ENCODE peak calls at places on chromosome 14, in six cellular contexts. C is astrocyte of the spinal cord, Y is testis, M is GM10248, D is MCF 10A, Q is lower leg skin. V is an unnamed sample.

GRCh38 chr14:55107766-55108554 is 21.1 kb upstream of the LGALS3 start:
- DNase-seq in C (peak; percentile 97), Y (peak; percentile 94), M (peak; percentile 68), D (peak; percentile 95), Q (peak; percentile 91), V (no peak)

GRCh38 chr14:82854851-82855250 is 1321.2 kb upstream of the SEL1L start:
- DNase-seq in C (no peak), Y (no peak), M (no peak), D (no peak), Q (no peak), V (no peak)

GRCh38 chr14:24861083-24861630 is 188.8 kb downstream of the STXBP6 start:
- DNase-seq in C (peak; percentile 85), Y (no peak), M (no peak), D (no peak), Q (no peak), V (no peak)

GRCh38 chr14:21101802-21102413 is 1.0 kb downstream of the TMEM253 start:
- DNase-seq in C (no peak), Y (no peak), M (peak; percentile 2), D (no peak), Q (no peak), V (no peak)

GRCh38 chr14:32087173-32087861 is 10.2 kb downstream of the ARHGAP5 start:
- DNase-seq in C (peak; percentile 88), Y (no peak), M (no peak), D (peak; percentile 61), Q (no peak), V (no peak)

GRCh38 chr14:61526405-61527312 is 168.7 kb upstream of the HIF1A start:
- DNase-seq in C (no peak), Y (no peak), M (no peak), D (peak; percentile 64), Q (no peak), V (no peak)

GRCh38 chr14:22973217-22974032 is 8.9 kb downstream of the AJUBA start:
- DNase-seq in C (peak; percentile 74), Y (peak; percentile 64), M (peak; percentile 63), D (peak; percentile 78), Q (peak; percentile 45), V (no peak)

GRCh38 chr14:92890830-92891598 is 31.9 kb upstream of the CHGA start:
- DNase-seq in C (no peak), Y (no peak), M (no peak), D (no peak), Q (no peak), V (no peak)

GRCh38 chr14:62064741-62065323 is 302.6 kb downstream of the SNAPC1 start:
- DNase-seq in C (no peak), Y (no peak), M (no peak), D (no peak), Q (no peak), V (no peak)

GRCh38 chr14:75825147-75825592 is 156.6 kb downstream of the TGFB3 start:
- DNase-seq in C (peak; percentile 78), Y (no peak), M (no peak), D (no peak), Q (no peak), V (no peak)

GRCh38 chr14:34365309-34365915 is 96.6 kb downstream of the SPTSSA start:
- DNase-seq in C (peak; percentile 54), Y (no peak), M (no peak), D (no peak), Q (no peak), V (no peak)

GRCh38 chr14:54772451-54772881 is 130.2 kb downstream of the GCH1 start:
- DNase-seq in C (peak; percentile 61), Y (no peak), M (no peak), D (peak; percentile 13), Q (no peak), V (no peak)

GRCh38 chr14:51058382-51058781 is 36.5 kb downstream of the TRIM9 start:
- DNase-seq in C (no peak), Y (no peak), M (no peak), D (no peak), Q (no peak), V (no peak)

GRCh38 chr14:92511472-92512247 is 1.9 kb upstream of the RIN3 start:
- DNase-seq in C (peak; percentile 97), Y (no peak), M (no peak), D (peak; percentile 87), Q (no peak), V (no peak)

GRCh38 chr14:92546347-92547053 is 32.9 kb downstream of the RIN3 start:
- DNase-seq in C (peak; percentile 43), Y (no peak), M (no peak), D (no peak), Q (no peak), V (no peak)

GRCh38 chr14:50871914-50872732 is at the start of gene ABHD12B:
- DNase-seq in C (no peak), Y (no peak), M (no peak), D (no peak), Q (no peak), V (no peak)

GRCh38 chr14:38994721-38995120 is 108.3 kb downstream of the SEC23A start:
- DNase-seq in C (no peak), Y (no peak), M (no peak), D (no peak), Q (no peak), V (no peak)

GRCh38 chr14:53542692-53543091 is 389.6 kb upstream of the DDHD1 start:
- DNase-seq in C (peak; percentile 75), Y (peak; percentile 20), M (no peak), D (peak; percentile 52), Q (no peak), V (peak; percentile 80)

GRCh38 chr14:31408421-31408820 is 11.9 kb downstream of the HEATR5A start:
- DNase-seq in C (no peak), Y (no peak), M (no peak), D (no peak), Q (no peak), V (no peak)

GRCh38 chr14:101408077-101408831 is 153.0 kb upstream of the DIO3 start:
- DNase-seq in C (peak; percentile 43), Y (no peak), M (no peak), D (peak; percentile 9), Q (peak; percentile 30), V (no peak)

GRCh38 chr14:70107309-70107708 is 81.4 kb downstream of the SLC8A3 start:
- DNase-seq in C (no peak), Y (no peak), M (no peak), D (no peak), Q (no peak), V (no peak)

GRCh38 chr14:87109271-87109670 is 883.7 kb downstream of the GALC start:
- DNase-seq in C (peak; percentile 8), Y (no peak), M (no peak), D (peak; percentile 2), Q (no peak), V (no peak)

GRCh38 chr14:24060984-24061913 is 9.4 kb downstream of the CARMIL3 start:
- DNase-seq in C (no peak), Y (no peak), M (no peak), D (no peak), Q (no peak), V (no peak)

DNA sequence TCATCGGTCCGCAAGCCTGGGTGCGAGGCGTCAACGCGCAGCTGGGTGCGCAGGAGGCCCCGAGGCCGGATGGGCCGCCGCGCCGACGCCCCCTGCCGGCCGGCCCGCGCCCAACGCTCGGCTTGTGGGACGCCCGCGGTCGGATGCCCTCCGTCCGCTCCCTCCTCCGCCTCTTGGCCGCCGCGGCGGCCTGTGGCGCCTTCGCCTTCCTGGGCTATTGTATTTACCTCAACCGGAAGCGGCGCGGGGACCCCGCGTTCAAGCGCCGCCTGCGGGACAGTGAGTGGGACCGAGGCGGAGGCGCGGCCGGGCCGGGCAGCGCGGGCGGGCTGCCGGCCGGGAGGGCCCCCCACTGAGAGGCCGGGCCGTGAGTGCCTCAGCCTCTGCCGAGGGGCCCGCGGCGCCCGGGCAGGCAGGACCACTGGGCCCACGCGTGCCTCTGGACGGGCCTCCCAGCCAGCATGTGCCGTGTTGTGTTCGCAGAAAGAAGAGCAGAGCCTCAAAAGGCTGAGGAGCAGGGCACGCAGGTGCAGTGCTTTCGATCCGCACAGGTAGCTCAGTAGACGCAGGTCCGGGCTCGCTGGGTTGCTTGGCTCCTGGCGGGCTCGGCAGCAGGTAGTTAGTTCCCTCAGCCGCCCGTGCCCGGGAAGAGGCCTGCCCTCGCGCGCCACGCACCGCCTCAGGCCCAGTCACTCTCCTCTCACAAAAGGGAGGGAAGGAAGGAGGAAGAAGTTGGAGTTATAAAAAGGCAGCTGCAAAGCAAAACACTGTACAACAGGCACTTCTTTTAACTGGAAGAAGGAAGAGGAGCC is at the start of gene TOMM20L:
- DNase-seq in C (peak; percentile 55), Y (peak; percentile 74), M (peak; percentile 90), D (peak; percentile 45), Q (peak; percentile 54), V (peak; percentile 81)
- TF ChIP-seq CTCF in C (peak; percentile 46), Y (peak; percentile 89), M (peak; percentile 86), D (peak; percentile 68), Q (no peak), V (peak; percentile 81)

GRCh38 chr14:68160779-68161546 is 341.4 kb downstream of the RAD51B start:
- DNase-seq in C (no peak), Y (no peak), M (no peak), D (no peak), Q (no peak), V (no peak)

GRCh38 chr14:68160269-68160668 is 340.7 kb downstream of the RAD51B start:
- DNase-seq in C (no peak), Y (no peak), M (no peak), D (no peak), Q (no peak), V (no peak)

GRCh38 chr14:68153275-68153674 is 333.7 kb downstream of the RAD51B start:
- DNase-seq in C (no peak), Y (no peak), M (no peak), D (no peak), Q (no peak), V (no peak)

GRCh38 chr14:68157971-68158371 is 338.4 kb downstream of the RAD51B start:
- DNase-seq in C (peak; percentile 42), Y (no peak), M (no peak), D (peak; percentile 60), Q (no peak), V (no peak)

DNA sequence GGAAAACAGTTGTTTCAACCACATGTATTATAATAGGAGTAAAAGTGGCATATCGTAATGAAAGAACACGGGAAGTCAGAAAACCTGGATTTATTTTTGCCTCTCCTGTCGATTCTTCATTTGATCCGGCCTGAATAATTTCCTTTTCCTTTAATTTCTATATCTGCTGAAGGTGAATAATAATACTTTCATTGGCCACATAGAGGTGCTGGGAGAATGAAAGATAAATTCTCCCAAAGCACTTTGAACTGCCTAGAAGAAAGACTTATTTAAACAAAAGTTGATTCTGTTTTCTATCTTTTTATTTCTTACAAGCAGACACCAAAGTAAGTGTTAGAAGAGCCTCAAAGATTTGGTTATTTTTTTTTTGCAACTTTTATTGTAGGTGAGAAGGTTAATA is 339.1 kb downstream of the RAD51B start:
- DNase-seq in C (no peak), Y (no peak), M (no peak), D (no peak), Q (no peak), V (no peak)
- TF ChIP-seq CTCF in C (no peak), Y (no peak), M (no peak), D (no peak), Q (no peak), V (no peak)

GRCh38 chr14:65310568-65310967 is 102.0 kb upstream of the FUT8 start:
- DNase-seq in C (no peak), Y (no peak), M (no peak), D (no peak), Q (no peak), V (no peak)
- TF ChIP-seq CTCF in C (no peak), Y (no peak), M (no peak), D (no peak), Q (no peak), V (no peak)

DNA sequence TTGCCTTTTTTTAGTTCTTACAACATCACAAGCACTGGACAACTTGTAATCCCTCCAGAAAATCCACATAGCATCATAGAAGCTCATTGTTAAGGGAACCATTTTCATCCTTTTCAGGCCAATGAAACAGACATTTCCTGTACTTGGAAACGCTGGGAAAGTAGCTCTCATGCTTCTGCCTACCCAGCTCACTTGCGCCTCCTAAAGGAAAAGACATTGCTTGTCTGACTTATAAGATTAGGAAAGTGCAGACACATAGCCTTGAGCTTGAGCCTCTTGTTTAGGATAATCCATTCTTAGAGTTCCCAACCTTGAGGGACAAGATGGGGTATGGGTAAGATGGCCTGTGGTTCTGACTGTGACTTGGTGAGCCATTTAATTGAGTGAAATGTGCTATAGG is 589.5 kb downstream of the NOVA1 start:
- DNase-seq in C (no peak), Y (peak; percentile 25), M (no peak), D (no peak), Q (no peak), V (no peak)
- TF ChIP-seq CTCF in C (peak; percentile 2), Y (peak; percentile 11), M (no peak), D (no peak), Q (no peak), V (no peak)